ENCODE peak calls at places on chromosomes 6 and 20, in eight cellular contexts. O, H, F, E, P, J, R and M are unnamed samples.

GRCh38 chr6:158219229-158219628 is 51.1 kb downstream of the GTF2H5 start:
- DNase-seq in R (no peak), F (no peak), E (no peak), H (no peak), J (no peak), P (peak), O (no peak), M (no peak)

GRCh38 chr6:144561455-144562043 is 276.4 kb downstream of the UTRN start:
- DNase-seq in J (no peak), P (no peak), H (no peak), E (no peak), O (no peak), R (no peak), F (no peak), M (no peak)

GRCh38 chr20:10412591-10413408 is 21.2 kb downstream of the MKKS start:
- DNase-seq in E (no peak), F (no peak), J (no peak), O (no peak), H (no peak), P (no peak), R (no peak), M (no peak)

GRCh38 chr20:10447028-10447427 is 11.9 kb downstream of the SLX4IP start:
- DNase-seq in O (peak), J (peak), E (no peak), F (no peak), P (peak), R (peak), H (peak), M (no peak)

GRCh38 chr6:29887330-29887818 is 55.0 kb upstream of the HLA-A start:
- DNase-seq in E (no peak), H (no peak), P (peak), F (peak), J (peak), R (peak), O (no peak), M (peak)

GRCh38 chr20:40173877-40174276 is 515.2 kb downstream of the MAFB start:
- DNase-seq in P (no peak), E (no peak), O (no peak), H (no peak), R (no peak), J (no peak), F (no peak), M (no peak)

GRCh38 chr6:75349262-75349984 is 64.8 kb upstream of the TMEM30A start:
- DNase-seq in F (peak), O (no peak), P (peak), J (no peak), H (peak), R (no peak), E (no peak), M (peak)

GRCh38 chr20:58246346-58246745 is 17.9 kb upstream of the ANKRD60 start:
- DNase-seq in R (no peak), E (peak), F (no peak), O (no peak), H (peak), P (no peak), J (no peak), M (peak)

GRCh38 chr6:14944593-14944992 is 301.3 kb upstream of the JARID2 start:
- DNase-seq in H (no peak), F (no peak), O (no peak), R (no peak), E (no peak), J (no peak), P (no peak), M (peak)

GRCh38 chr6:119308994-119309657 is 40.4 kb downstream of the MAN1A1 start:
- DNase-seq in R (no peak), H (no peak), F (no peak), O (no peak), E (no peak), P (no peak), J (no peak), M (no peak)

GRCh38 chr6:32803416-32803815 is 13.4 kb downstream of the HLA-DOB start:
- DNase-seq in H (no peak), F (no peak), E (no peak), P (no peak), O (no peak), J (no peak), R (no peak), M (no peak)

GRCh38 chr20:11034025-11034424 is 360.2 kb upstream of the JAG1 start:
- DNase-seq in H (no peak), E (no peak), P (no peak), J (no peak), R (no peak), O (no peak), F (no peak), M (no peak)

GRCh38 chr20:25486377-25486776 is 78.9 kb downstream of the GINS1 start:
- DNase-seq in J (no peak), E (no peak), F (peak), H (no peak), O (no peak), R (no peak), P (no peak), M (no peak)